ENCODE peak calls at places on chromosome 21, in eight cellular contexts. One of them, this sample, is unnamed.

GRCh38 chr21:38760762-38761155 is 45.0 kb upstream of the ETS2 start:
- DNase-seq in GOT3: no peak
- DNase-seq in midbrain: no peak
- DNase-seq in PC-3: no peak
- DNase-seq in mucosa of descending colon: no peak
- DNase-seq in body of pancreas: no peak
- DNase-seq in Right ventricle myocardium superior: no peak
- DNase-seq in iPS-NIHi11: no peak
- DNase-seq in this sample: no peak

GRCh38 chr21:27424601-27425000 is 457.7 kb upstream of the ADAMTS5 start:
- DNase-seq in GOT3: no peak
- DNase-seq in midbrain: no peak
- DNase-seq in PC-3: no peak
- DNase-seq in mucosa of descending colon: no peak
- DNase-seq in body of pancreas: no peak
- DNase-seq in Right ventricle myocardium superior: no peak
- DNase-seq in iPS-NIHi11: no peak
- DNase-seq in this sample: no peak

GRCh38 chr21:28345934-28346333 is 646.7 kb downstream of the LTN1 start:
- DNase-seq in GOT3: no peak
- DNase-seq in midbrain: no peak
- DNase-seq in PC-3: no peak
- DNase-seq in mucosa of descending colon: no peak
- DNase-seq in body of pancreas: no peak
- DNase-seq in Right ventricle myocardium superior: no peak
- DNase-seq in iPS-NIHi11: no peak
- DNase-seq in this sample: no peak

GRCh38 chr21:37276377-37276776 is 9.2 kb upstream of the VPS26C start:
- DNase-seq in GOT3: no peak
- DNase-seq in midbrain: no peak
- DNase-seq in PC-3: no peak
- DNase-seq in mucosa of descending colon: no peak
- DNase-seq in body of pancreas: no peak
- DNase-seq in Right ventricle myocardium superior: no peak
- DNase-seq in iPS-NIHi11: no peak
- DNase-seq in this sample: no peak

GRCh38 chr21:42684109-42684916 is 30.9 kb downstream of the PDE9A start:
- DNase-seq in GOT3: no peak
- DNase-seq in midbrain: no peak
- DNase-seq in PC-3: peak
- DNase-seq in mucosa of descending colon: no peak
- DNase-seq in body of pancreas: no peak
- DNase-seq in Right ventricle myocardium superior: no peak
- DNase-seq in iPS-NIHi11: no peak
- DNase-seq in this sample: no peak

GRCh38 chr21:34517491-34518245 is 5.7 kb upstream of the KCNE1 start:
- DNase-seq in GOT3: no peak
- DNase-seq in midbrain: no peak
- DNase-seq in PC-3: peak
- DNase-seq in mucosa of descending colon: no peak
- DNase-seq in body of pancreas: peak
- DNase-seq in Right ventricle myocardium superior: no peak
- DNase-seq in iPS-NIHi11: peak
- DNase-seq in this sample: peak

GRCh38 chr21:15301736-15302135 is 236.9 kb upstream of the NRIP1 start:
- DNase-seq in GOT3: no peak
- DNase-seq in midbrain: no peak
- DNase-seq in PC-3: peak
- DNase-seq in mucosa of descending colon: no peak
- DNase-seq in body of pancreas: no peak
- DNase-seq in Right ventricle myocardium superior: no peak
- DNase-seq in iPS-NIHi11: no peak
- DNase-seq in this sample: peak

GRCh38 chr21:39976805-39977204 is 109.6 kb downstream of the PCP4 start:
- DNase-seq in GOT3: no peak
- DNase-seq in midbrain: no peak
- DNase-seq in PC-3: no peak
- DNase-seq in mucosa of descending colon: no peak
- DNase-seq in body of pancreas: no peak
- DNase-seq in Right ventricle myocardium superior: no peak
- DNase-seq in iPS-NIHi11: no peak
- DNase-seq in this sample: no peak

GRCh38 chr21:25887646-25888321 is 153.0 kb downstream of the GABPA start:
- DNase-seq in GOT3: no peak
- DNase-seq in midbrain: no peak
- DNase-seq in PC-3: no peak
- DNase-seq in mucosa of descending colon: peak
- DNase-seq in body of pancreas: no peak
- DNase-seq in Right ventricle myocardium superior: no peak
- DNase-seq in iPS-NIHi11: no peak
- DNase-seq in this sample: no peak

GRCh38 chr21:32371913-32372314 is 20.9 kb downstream of the URB1 start:
- DNase-seq in GOT3: no peak
- DNase-seq in midbrain: no peak
- DNase-seq in PC-3: peak
- DNase-seq in mucosa of descending colon: no peak
- DNase-seq in body of pancreas: no peak
- DNase-seq in Right ventricle myocardium superior: no peak
- DNase-seq in iPS-NIHi11: no peak
- DNase-seq in this sample: peak

GRCh38 chr21:45200596-45201296 is 86.9 kb downstream of the POFUT2 start:
- DNase-seq in GOT3: no peak
- DNase-seq in midbrain: no peak
- DNase-seq in PC-3: no peak
- DNase-seq in mucosa of descending colon: no peak
- DNase-seq in body of pancreas: no peak
- DNase-seq in Right ventricle myocardium superior: no peak
- DNase-seq in iPS-NIHi11: no peak
- DNase-seq in this sample: peak

GRCh38 chr21:38402795-38403194 is 95.5 kb downstream of the ERG start:
- DNase-seq in GOT3: no peak
- DNase-seq in midbrain: no peak
- DNase-seq in PC-3: no peak
- DNase-seq in mucosa of descending colon: no peak
- DNase-seq in body of pancreas: no peak
- DNase-seq in Right ventricle myocardium superior: no peak
- DNase-seq in iPS-NIHi11: no peak
- DNase-seq in this sample: no peak

GRCh38 chr21:42263591-42264131 is 44.7 kb downstream of the ABCG1 start:
- DNase-seq in GOT3: no peak
- DNase-seq in midbrain: no peak
- DNase-seq in PC-3: no peak
- DNase-seq in mucosa of descending colon: no peak
- DNase-seq in body of pancreas: peak
- DNase-seq in Right ventricle myocardium superior: peak
- DNase-seq in iPS-NIHi11: peak
- DNase-seq in this sample: peak

GRCh38 chr21:43779660-43780059 is 3.6 kb upstream of the CSTB start:
- DNase-seq in GOT3: no peak
- DNase-seq in midbrain: no peak
- DNase-seq in PC-3: no peak
- DNase-seq in mucosa of descending colon: no peak
- DNase-seq in body of pancreas: no peak
- DNase-seq in Right ventricle myocardium superior: no peak
- DNase-seq in iPS-NIHi11: no peak
- DNase-seq in this sample: no peak

GRCh38 chr21:41831453-41831831 is 47.7 kb downstream of the PRDM15 start:
- DNase-seq in GOT3: no peak
- DNase-seq in midbrain: no peak
- DNase-seq in PC-3: no peak
- DNase-seq in mucosa of descending colon: no peak
- DNase-seq in body of pancreas: no peak
- DNase-seq in Right ventricle myocardium superior: no peak
- DNase-seq in iPS-NIHi11: no peak
- DNase-seq in this sample: no peak

GRCh38 chr21:26140185-26140584 is 30.4 kb downstream of the APP start:
- DNase-seq in GOT3: no peak
- DNase-seq in midbrain: no peak
- DNase-seq in PC-3: peak
- DNase-seq in mucosa of descending colon: peak
- DNase-seq in body of pancreas: no peak
- DNase-seq in Right ventricle myocardium superior: peak
- DNase-seq in iPS-NIHi11: no peak
- DNase-seq in this sample: peak

This sample was measured in dermis microvascular lymphatic vessel endothelial cell.